ENCODE peak calls at places on chromosomes 4 and X, in eight cellular contexts. I is stromal cell of bone marrow; E is ecto neural progenitor cell; C is stimulated activated CD4-positive, alpha-beta T cell treated with anti-CD3 and anti-CD28 coated beads, Interleukin-12 subunit alpha, Interleukin-12 subunit beta, amount 100 ng/mL, for 24 hours; S is CD8-positive, alpha-beta T cell; Z is NCI-H510A; L is tibial artery; G is amygdala. A is an unnamed sample.

GRCh38 chrX:45208121-45208856 is 7.6 kb upstream of the DIPK2B start:
- DNase-seq in I (no peak), C (no peak), L (no peak), S (no peak), E (no peak), G (no peak), Z (no peak), A (no peak)

GRCh38 chrX:16920116-16920515 is 26.3 kb upstream of the REPS2 start:
- DNase-seq in E (no peak), G (no peak), I (no peak), Z (no peak), L (no peak), S (no peak), C (no peak), A (no peak)

GRCh38 chrX:56762707-56763555 is 33.9 kb downstream of the NBDY start:
- DNase-seq in S (no peak), E (peak), G (no peak), C (no peak), I (no peak), L (no peak), Z (no peak), A (no peak)

GRCh38 chr4:21992330-21992729 is 43.8 kb upstream of the KCNIP4 start:
- DNase-seq in C (no peak), Z (no peak), E (no peak), I (peak), L (no peak), S (no peak), G (no peak), A (no peak)

GRCh38 chr4:66266035-66266434 is 595.7 kb upstream of the EPHA5 start:
- DNase-seq in C (no peak), I (no peak), Z (peak), S (no peak), G (no peak), E (no peak), L (no peak), A (no peak)

GRCh38 chr4:121283319-121283718 is 97.5 kb downstream of the QRFPR start:
- DNase-seq in G (no peak), Z (no peak), I (no peak), S (no peak), C (no peak), E (no peak), L (no peak), A (no peak)

GRCh38 chr4:145098675-145099037 is 545 bp downstream of the ABCE1 start:
- DNase-seq in G (no peak), L (no peak), C (peak), S (peak), I (peak), Z (no peak), E (no peak), A (peak)

GRCh38 chrX:134935286-134935685 is 55.5 kb upstream of the SMIM10 start:
- DNase-seq in C (no peak), S (no peak), Z (no peak), E (no peak), L (no peak), I (no peak), G (no peak), A (no peak)

GRCh38 chrX:35150642-35151239 is 208.1 kb downstream of the FAM47B start:
- DNase-seq in G (no peak), C (no peak), S (no peak), L (no peak), I (no peak), Z (no peak), E (no peak), A (no peak)

GRCh38 chrX:41245641-41246040 is 88.3 kb upstream of the DDX3X start:
- DNase-seq in S (no peak), I (no peak), Z (no peak), E (no peak), C (no peak), L (no peak), G (no peak), A (no peak)

GRCh38 chrX:1524874-1525582 is 12.0 kb downstream of the P2RY8 start:
- DNase-seq in G (no peak), I (no peak), Z (no peak), C (no peak), L (no peak), E (no peak), S (no peak), A (no peak)

GRCh38 chr4:3037957-3038451 is 36.3 kb downstream of the HTT-AS start:
- DNase-seq in C (no peak), Z (no peak), L (peak), G (no peak), I (no peak), S (no peak), E (no peak), A (no peak)

GRCh38 chrX:18931972-18932371 is 51.9 kb downstream of the PHKA2 start:
- DNase-seq in I (peak), L (no peak), E (no peak), S (no peak), Z (no peak), G (no peak), C (no peak), A (no peak)

GRCh38 chr4:19850909-19851308 is 400.8 kb upstream of the SLIT2 start:
- DNase-seq in L (no peak), Z (no peak), C (no peak), E (no peak), I (peak), G (no peak), S (no peak), A (no peak)

GRCh38 chr4:101191302-101192098 is 155.8 kb downstream of the PPP3CA start:
- DNase-seq in S (no peak), E (peak), L (peak), Z (no peak), G (peak), I (peak), C (no peak), A (peak)

GRCh38 chr4:7978489-7978888 is 38.8 kb upstream of the AFAP1 start:
- DNase-seq in I (no peak), C (no peak), Z (peak), L (no peak), G (no peak), E (no peak), S (no peak), A (no peak)

GRCh38 chr4:78242071-78242470 is 184.9 kb downstream of the FRAS1 start:
- DNase-seq in G (no peak), Z (no peak), E (no peak), S (no peak), C (no peak), I (peak), L (no peak), A (no peak)

GRCh38 chr4:7383251-7383650 is 51.5 kb downstream of the PSAPL1 start:
- DNase-seq in G (no peak), Z (no peak), L (peak), E (peak), C (no peak), I (no peak), S (no peak), A (no peak)

GRCh38 chrX:132258509-132258908 is 39.3 kb upstream of the RAP2C start:
- DNase-seq in L (no peak), E (no peak), S (no peak), C (no peak), Z (no peak), I (no peak), G (no peak), A (no peak)

GRCh38 chr4:46999584-46999983 is 6.2 kb upstream of the GABRA4 start:
- DNase-seq in G (no peak), E (no peak), Z (no peak), S (no peak), C (no peak), L (no peak), I (no peak), A (no peak)

GRCh38 chrX:76427560-76428242 is at the start of gene MAGEE1:
- DNase-seq in L (peak), G (peak), C (peak), S (peak), E (peak), I (peak), Z (peak), A (peak)

GRCh38 chr4:478373-478772 is 20.6 kb downstream of the ZNF721 start:
- DNase-seq in G (no peak), L (no peak), Z (no peak), E (no peak), C (no peak), I (no peak), S (no peak), A (no peak)

GRCh38 chr4:24570574-24571236 is 13.6 kb downstream of the DHX15 start:
- DNase-seq in E (no peak), G (no peak), I (no peak), S (no peak), Z (no peak), L (no peak), C (no peak), A (no peak)

GRCh38 chrX:23699636-23700194 is 32.4 kb downstream of the PRDX4 start:
- DNase-seq in C (no peak), E (peak), I (no peak), L (no peak), G (peak), S (no peak), Z (no peak), A (peak)

GRCh38 chr4:115053313-115053712 is 60.1 kb downstream of the NDST4 start:
- DNase-seq in I (no peak), C (no peak), S (no peak), Z (no peak), E (no peak), L (no peak), G (no peak), A (no peak)

GRCh38 chr4:26780524-26780923 is 80.1 kb upstream of the STIM2 start:
- DNase-seq in I (peak), S (no peak), G (no peak), C (no peak), L (no peak), E (no peak), Z (no peak), A (no peak)

GRCh38 chr4:139223682-139224317 is 46.8 kb upstream of the ELF2 start:
- DNase-seq in I (peak), C (no peak), Z (no peak), E (no peak), S (no peak), L (peak), G (no peak), A (no peak)

GRCh38 chr4:139144911-139145551 is 32.0 kb downstream of the ELF2 start:
- DNase-seq in E (no peak), G (no peak), C (no peak), S (no peak), Z (peak), I (no peak), L (no peak), A (no peak)

GRCh38 chr4:123017636-123018390 is 95.4 kb upstream of the NUDT6 start:
- DNase-seq in I (peak), C (no peak), S (no peak), Z (no peak), E (no peak), G (no peak), L (no peak), A (no peak)